ENCODE peak calls at places on chromosome 10, in ten cellular contexts. Q is adrenal gland; L is foreskin keratinocyte; W is coronary artery; G is RWPE1; P is uterus; M is SK-N-SH; U is CD8-positive, alpha-beta T cell; H is GM23248; Z is astrocyte. J is an unnamed sample.

GRCh38 chr10:78700816-78701520 is 367.8 kb upstream of the ZMIZ1 start:
- DNase-seq in H (peak; percentile 41), M (no peak), P (no peak), W (peak; percentile 62), L (no peak), Z (no peak), G (no peak), Q (no peak), U (no peak), J (no peak)

GRCh38 chr10:61902448-61903183 is 1.1 kb downstream of the ARID5B start:
- DNase-seq in G (peak; percentile 68), H (peak; percentile 77), W (no peak), Q (peak; percentile 63), Z (peak; percentile 63), P (peak; percentile 50), M (peak; percentile 62), L (peak; percentile 82), U (peak; percentile 63), J (peak; percentile 84)

GRCh38 chr10:48207853-48208252 is 66.6 kb downstream of the FRMPD2 start:
- DNase-seq in G (no peak), U (no peak), Q (no peak), P (no peak), L (no peak), W (no peak), M (no peak), H (no peak), Z (no peak), J (no peak)

GRCh38 chr10:84097787-84098353 is 41.4 kb upstream of the GHITM start:
- DNase-seq in Z (no peak), W (no peak), U (no peak), L (peak; percentile 4), P (no peak), Q (no peak), M (peak; percentile 18), H (peak; percentile 49), G (no peak), J (peak; percentile 8)

GRCh38 chr10:132534348-132535064 is 3.1 kb upstream of the INPP5A start:
- DNase-seq in G (no peak), P (peak; percentile 6), Q (peak; percentile 12), Z (no peak), L (no peak), W (peak; percentile 55), U (no peak), M (no peak), H (no peak), J (no peak)

GRCh38 chr10:98260752-98261151 is 7.2 kb downstream of the LOXL4 start:
- DNase-seq in L (no peak), H (no peak), Q (no peak), Z (no peak), P (no peak), M (no peak), U (no peak), G (no peak), W (no peak), J (no peak)

GRCh38 chr10:13536674-13537366 is 8.0 kb upstream of the BEND7 start:
- DNase-seq in H (peak; percentile 48), P (peak; percentile 21), U (no peak), G (peak; percentile 20), W (no peak), Z (peak; percentile 18), L (no peak), M (peak; percentile 82), Q (peak; percentile 46), J (peak; percentile 69)

GRCh38 chr10:381805-382204 is 246.6 kb downstream of the ZMYND11 start:
- DNase-seq in W (no peak), P (no peak), Q (peak; percentile 8), M (no peak), Z (no peak), G (no peak), L (no peak), H (no peak), U (no peak), J (no peak)

GRCh38 chr10:28797904-28798371 is 120.6 kb downstream of the BAMBI start:
- DNase-seq in Q (no peak), M (no peak), P (no peak), W (no peak), Z (peak; percentile 65), L (no peak), U (no peak), H (no peak), G (no peak), J (no peak)

GRCh38 chr10:2980791-2981360 is 86.5 kb upstream of the PFKP start:
- DNase-seq in Q (no peak), M (no peak), L (peak; percentile 61), Z (peak; percentile 67), P (no peak), W (no peak), G (no peak), U (no peak), H (peak; percentile 72), J (no peak)

GRCh38 chr10:70617798-70618568 is 15.4 kb upstream of the PRF1 start:
- DNase-seq in L (peak; percentile 68), M (no peak), U (no peak), Q (no peak), P (no peak), Z (peak; percentile 95), H (peak; percentile 84), G (no peak), W (no peak), J (no peak)

GRCh38 chr10:11898372-11899066 is 75.4 kb downstream of the PROSER2 start:
- DNase-seq in W (no peak), G (peak; percentile 83), L (peak; percentile 89), M (peak; percentile 63), Z (no peak), Q (no peak), H (no peak), U (no peak), P (no peak), J (no peak)
- H3K27ac ChIP-seq in W (no peak overlapping the region), G (peak overlapping the region; percentile 89), L (no peak overlapping the region), M (no peak overlapping the region), Z (no peak overlapping the region), Q (no peak overlapping the region), H (no peak overlapping the region), U (no peak overlapping the region), P (no peak overlapping the region), J (no peak overlapping the region)

GRCh38 chr10:116756277-116756676 is 13.9 kb upstream of the HSPA12A start:
- DNase-seq in G (no peak), Q (peak; percentile 77), Z (no peak), M (no peak), L (no peak), W (no peak), H (peak; percentile 43), U (no peak), P (peak; percentile 41), J (no peak)

GRCh38 chr10:116752563-116752962 is 10.2 kb upstream of the HSPA12A start:
- DNase-seq in Z (no peak), P (no peak), U (no peak), G (no peak), W (no peak), L (peak; percentile 26), H (no peak), Q (no peak), M (no peak), J (no peak)

GRCh38 chr10:116757246-116757645 is 14.9 kb upstream of the HSPA12A start:
- DNase-seq in G (no peak), Z (no peak), U (no peak), H (no peak), W (no peak), Q (no peak), L (no peak), M (no peak), P (no peak), J (no peak)

GRCh38 chr10:116752969-116753665 is 10.8 kb upstream of the HSPA12A start:
- DNase-seq in H (no peak), L (no peak), M (no peak), Q (no peak), Z (no peak), W (no peak), U (no peak), P (no peak), G (no peak), J (no peak)

GRCh38 chr10:116753759-116754158 is 11.4 kb upstream of the HSPA12A start:
- DNase-seq in G (peak; percentile 61), P (no peak), Q (peak; percentile 68), Z (no peak), M (no peak), L (peak; percentile 84), W (no peak), H (peak; percentile 50), U (no peak), J (no peak)
- H3K27ac ChIP-seq in G (peak overlapping the region; percentile 83), P (no peak overlapping the region), Q (no peak overlapping the region), Z (no peak overlapping the region), M (no peak overlapping the region), L (no peak overlapping the region), W (peak overlapping the region; percentile 35), H (no peak overlapping the region), U (no peak overlapping the region), J (no peak overlapping the region)

GRCh38 chr10:63217120-63217605 is 84.0 kb downstream of the NRBF2 start:
- DNase-seq in M (peak; percentile 54), Q (no peak), Z (peak; percentile 45), H (peak; percentile 82), W (no peak), L (peak; percentile 37), P (no peak), G (peak; percentile 41), U (no peak), J (peak; percentile 74)

GRCh38 chr10:63209703-63210102 is 76.6 kb downstream of the NRBF2 start:
- DNase-seq in W (no peak), H (peak; percentile 46), M (no peak), L (peak; percentile 27), G (no peak), Z (no peak), U (no peak), Q (no peak), P (no peak), J (no peak)

GRCh38 chr10:63214586-63214985 is 81.5 kb downstream of the NRBF2 start:
- DNase-seq in M (no peak), U (no peak), Q (no peak), W (no peak), Z (no peak), P (no peak), H (peak; percentile 24), G (no peak), L (no peak), J (no peak)

GRCh38 chr10:63210611-63211196 is 77.6 kb downstream of the NRBF2 start:
- DNase-seq in M (no peak), W (no peak), Q (no peak), G (no peak), P (no peak), U (no peak), L (no peak), H (no peak), Z (no peak), J (peak; percentile 86)

DNA sequence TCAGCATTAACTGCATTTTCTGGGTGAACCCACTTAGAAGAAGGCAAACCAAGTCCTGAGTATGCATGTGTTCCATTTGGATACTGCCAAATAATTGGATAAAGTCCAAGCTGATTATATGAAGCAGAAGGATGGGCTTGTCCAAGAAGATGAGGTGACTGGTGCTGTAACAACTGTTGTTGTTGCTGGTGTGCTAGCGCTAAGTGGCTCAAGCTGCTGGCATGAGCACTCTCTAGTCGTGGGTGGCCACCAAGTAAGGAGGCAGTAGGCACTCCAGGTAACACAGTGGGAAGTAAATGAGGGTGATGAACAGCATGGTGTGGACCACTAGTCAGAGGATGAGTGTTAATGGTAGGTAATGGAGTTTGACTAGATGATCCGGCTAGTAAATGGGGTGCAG is 80.4 kb downstream of the NRBF2 start:
- DNase-seq in Z (no peak), M (no peak), P (no peak), L (no peak), W (no peak), U (no peak), Q (no peak), G (no peak), H (no peak), J (no peak)
- H3K27ac ChIP-seq in Z (no peak overlapping the region), M (no peak overlapping the region), P (no peak overlapping the region), L (no peak overlapping the region), W (peak overlapping the region; percentile 13), U (no peak overlapping the region), Q (no peak overlapping the region), G (no peak overlapping the region), H (no peak overlapping the region), J (no peak overlapping the region)

GRCh38 chr10:58336242-58336641 is 1.4 kb downstream of the UBE2D1 start:
- DNase-seq in L (no peak), P (no peak), U (no peak), Q (no peak), H (peak; percentile 30), Z (no peak), G (no peak), M (no peak), W (no peak), J (no peak)
- H3K27ac ChIP-seq in L (no peak overlapping the region), P (no peak overlapping the region), U (no peak overlapping the region), Q (no peak overlapping the region), H (no peak overlapping the region), Z (no peak overlapping the region), G (no peak overlapping the region), M (no peak overlapping the region), W (no peak overlapping the region), J (no peak overlapping the region)

J was measured in endothelial cell of umbilical vein.